ENCODE peak calls at places on chromosomes 7 and 10, in ten cellular contexts. One of them, this sample, is unnamed.

GRCh38 chr10:133133471-133134231 is 26.4 kb upstream of the KNDC1 start:
- DNase-seq in cardiac fibroblast: no peak
- DNase-seq in endothelial cell: no peak
- DNase-seq in cerebellar cortex: no peak
- DNase-seq in B cell: no peak
- DNase-seq in mesothelial cell of epicardium: no peak
- DNase-seq in AG04450: no peak
- DNase-seq in fibroblast of mammary gland: no peak
- DNase-seq in effector CD4-positive, alpha-beta T cell: no peak
- DNase-seq in EH: no peak
- DNase-seq in this sample: no peak

GRCh38 chr10:79608505-79609375 is 2.0 kb upstream of the SFTPA1 start:
- DNase-seq in B cell: no peak
- DNase-seq in cardiac fibroblast: peak
- DNase-seq in effector CD4-positive, alpha-beta T cell: no peak
- DNase-seq in cerebellar cortex: no peak
- DNase-seq in fibroblast of mammary gland: peak
- DNase-seq in endothelial cell: peak
- DNase-seq in AG04450: no peak
- DNase-seq in mesothelial cell of epicardium: no peak
- DNase-seq in EH: peak
- DNase-seq in this sample: peak

GRCh38 chr10:131144711-131145375 is 166.7 kb downstream of the TCERG1L start:
- DNase-seq in cerebellar cortex: no peak
- DNase-seq in fibroblast of mammary gland: no peak
- DNase-seq in effector CD4-positive, alpha-beta T cell: no peak
- DNase-seq in endothelial cell: no peak
- DNase-seq in EH: no peak
- DNase-seq in mesothelial cell of epicardium: no peak
- DNase-seq in cardiac fibroblast: no peak
- DNase-seq in B cell: no peak
- DNase-seq in AG04450: no peak
- DNase-seq in this sample: no peak

GRCh38 chr7:106313456-106313891 is 28.7 kb upstream of the NAMPT start:
- DNase-seq in mesothelial cell of epicardium: no peak
- DNase-seq in AG04450: peak
- DNase-seq in cardiac fibroblast: peak
- DNase-seq in B cell: no peak
- DNase-seq in effector CD4-positive, alpha-beta T cell: no peak
- DNase-seq in cerebellar cortex: no peak
- DNase-seq in endothelial cell: no peak
- DNase-seq in fibroblast of mammary gland: peak
- DNase-seq in EH: peak
- DNase-seq in this sample: peak

GRCh38 chr7:132307465-132307864 is 268.8 kb downstream of the PLXNA4 start:
- DNase-seq in cardiac fibroblast: no peak
- DNase-seq in cerebellar cortex: no peak
- DNase-seq in EH: no peak
- DNase-seq in mesothelial cell of epicardium: no peak
- DNase-seq in effector CD4-positive, alpha-beta T cell: no peak
- DNase-seq in AG04450: no peak
- DNase-seq in B cell: no peak
- DNase-seq in endothelial cell: no peak
- DNase-seq in fibroblast of mammary gland: no peak
- DNase-seq in this sample: no peak

GRCh38 chr10:9833871-9834454 is 1183.7 kb upstream of the CELF2 start:
- DNase-seq in endothelial cell: no peak
- DNase-seq in B cell: no peak
- DNase-seq in effector CD4-positive, alpha-beta T cell: no peak
- DNase-seq in EH: no peak
- DNase-seq in cardiac fibroblast: no peak
- DNase-seq in cerebellar cortex: no peak
- DNase-seq in mesothelial cell of epicardium: no peak
- DNase-seq in AG04450: no peak
- DNase-seq in fibroblast of mammary gland: no peak
- DNase-seq in this sample: no peak

GRCh38 chr7:106659369-106659962 is 1.5 kb downstream of the CCDC71L start:
- DNase-seq in effector CD4-positive, alpha-beta T cell: no peak
- DNase-seq in AG04450: no peak
- DNase-seq in fibroblast of mammary gland: peak
- DNase-seq in EH: peak
- DNase-seq in mesothelial cell of epicardium: no peak
- DNase-seq in B cell: no peak
- DNase-seq in cerebellar cortex: no peak
- DNase-seq in cardiac fibroblast: no peak
- DNase-seq in endothelial cell: no peak
- DNase-seq in this sample: no peak

GRCh38 chr10:27252267-27253000 is 11.8 kb upstream of the ACBD5 start:
- DNase-seq in effector CD4-positive, alpha-beta T cell: peak
- DNase-seq in AG04450: no peak
- DNase-seq in cardiac fibroblast: peak
- DNase-seq in endothelial cell: peak
- DNase-seq in EH: peak
- DNase-seq in mesothelial cell of epicardium: no peak
- DNase-seq in cerebellar cortex: no peak
- DNase-seq in B cell: peak
- DNase-seq in fibroblast of mammary gland: peak
- DNase-seq in this sample: no peak

GRCh38 chr10:66283064-66283463 is 642.8 kb upstream of the LRRTM3 start:
- DNase-seq in B cell: no peak
- DNase-seq in AG04450: no peak
- DNase-seq in EH: no peak
- DNase-seq in effector CD4-positive, alpha-beta T cell: no peak
- DNase-seq in cardiac fibroblast: no peak
- DNase-seq in endothelial cell: no peak
- DNase-seq in fibroblast of mammary gland: no peak
- DNase-seq in mesothelial cell of epicardium: no peak
- DNase-seq in cerebellar cortex: no peak
- DNase-seq in this sample: no peak

GRCh38 chr7:37211097-37211496 is 237.6 kb downstream of the ELMO1 start:
- DNase-seq in endothelial cell: no peak
- DNase-seq in cardiac fibroblast: peak
- DNase-seq in mesothelial cell of epicardium: no peak
- DNase-seq in EH: peak
- DNase-seq in effector CD4-positive, alpha-beta T cell: no peak
- DNase-seq in fibroblast of mammary gland: peak
- DNase-seq in AG04450: no peak
- DNase-seq in B cell: no peak
- DNase-seq in cerebellar cortex: no peak
- DNase-seq in this sample: peak

GRCh38 chr7:114663502-114663901 is 248.9 kb downstream of the FOXP2 start:
- DNase-seq in B cell: no peak
- DNase-seq in fibroblast of mammary gland: peak
- DNase-seq in mesothelial cell of epicardium: no peak
- DNase-seq in effector CD4-positive, alpha-beta T cell: no peak
- DNase-seq in EH: peak
- DNase-seq in AG04450: peak
- DNase-seq in cardiac fibroblast: peak
- DNase-seq in endothelial cell: no peak
- DNase-seq in cerebellar cortex: peak
- DNase-seq in this sample: peak

GRCh38 chr10:11407939-11408338 is 203.5 kb downstream of the USP6NL start:
- DNase-seq in mesothelial cell of epicardium: no peak
- DNase-seq in B cell: no peak
- DNase-seq in effector CD4-positive, alpha-beta T cell: no peak
- DNase-seq in endothelial cell: no peak
- DNase-seq in AG04450: no peak
- DNase-seq in EH: no peak
- DNase-seq in cardiac fibroblast: no peak
- DNase-seq in cerebellar cortex: no peak
- DNase-seq in fibroblast of mammary gland: no peak
- DNase-seq in this sample: no peak

GRCh38 chr7:137970263-137970975 is 31.5 kb downstream of the CREB3L2 start:
- DNase-seq in endothelial cell: no peak
- DNase-seq in cerebellar cortex: no peak
- DNase-seq in mesothelial cell of epicardium: no peak
- DNase-seq in effector CD4-positive, alpha-beta T cell: no peak
- DNase-seq in fibroblast of mammary gland: peak
- DNase-seq in B cell: no peak
- DNase-seq in AG04450: no peak
- DNase-seq in EH: peak
- DNase-seq in cardiac fibroblast: peak
- DNase-seq in this sample: peak

GRCh38 chr7:116327751-116328150 is 117.4 kb downstream of the TES start:
- DNase-seq in fibroblast of mammary gland: peak
- DNase-seq in endothelial cell: no peak
- DNase-seq in mesothelial cell of epicardium: no peak
- DNase-seq in cerebellar cortex: no peak
- DNase-seq in EH: peak
- DNase-seq in effector CD4-positive, alpha-beta T cell: no peak
- DNase-seq in AG04450: peak
- DNase-seq in B cell: no peak
- DNase-seq in cardiac fibroblast: peak
- DNase-seq in this sample: peak

GRCh38 chr10:10794776-10795175 is 222.9 kb upstream of the CELF2 start:
- DNase-seq in mesothelial cell of epicardium: no peak
- DNase-seq in cerebellar cortex: no peak
- DNase-seq in cardiac fibroblast: peak
- DNase-seq in fibroblast of mammary gland: peak
- DNase-seq in AG04450: no peak
- DNase-seq in B cell: no peak
- DNase-seq in endothelial cell: no peak
- DNase-seq in EH: peak
- DNase-seq in effector CD4-positive, alpha-beta T cell: no peak
- DNase-seq in this sample: peak

This sample was measured in myocyte.